ENCODE peak calls at places on chromosomes 11 and 22, in four cellular contexts. One of them, this sample, is unnamed.

GRCh38 chr11:33478111-33478573 is 221.0 kb downstream of the HIPK3 start:
- DNase-seq in GM12878: peak
- DNase-seq in K562: no peak
- DNase-seq in HepG2: peak
- DNase-seq in this sample: no peak

GRCh38 chr22:38133331-38133730 is 22.8 kb upstream of the BAIAP2L2 start:
- DNase-seq in GM12878: no peak
- DNase-seq in K562: no peak
- DNase-seq in HepG2: no peak
- DNase-seq in this sample: no peak

GRCh38 chr22:19874307-19875060 is 19.8 kb upstream of the GNB1L start:
- DNase-seq in GM12878: no peak
- DNase-seq in K562: no peak
- DNase-seq in HepG2: no peak
- DNase-seq in this sample: no peak

GRCh38 chr11:2525166-2525861 is 80.5 kb downstream of the KCNQ1 start:
- DNase-seq in GM12878: no peak
- DNase-seq in K562: no peak
- DNase-seq in HepG2: no peak
- DNase-seq in this sample: no peak

GRCh38 chr11:111951565-111951964 is 14.4 kb downstream of the DIXDC1 start:
- DNase-seq in GM12878: no peak
- DNase-seq in K562: no peak
- DNase-seq in HepG2: no peak
- DNase-seq in this sample: no peak

GRCh38 chr11:122020902-122021301 is 95.1 kb downstream of the BLID start:
- DNase-seq in GM12878: no peak
- DNase-seq in K562: no peak
- DNase-seq in HepG2: no peak
- DNase-seq in this sample: no peak

GRCh38 chr11:123194308-123195181 is 503 bp downstream of the CLMP start:
- DNase-seq in GM12878: no peak
- DNase-seq in K562: no peak
- DNase-seq in HepG2: no peak
- DNase-seq in this sample: no peak

GRCh38 chr11:132540586-132540985 is 991.7 kb downstream of the OPCML start:
- DNase-seq in GM12878: no peak
- DNase-seq in K562: no peak
- DNase-seq in HepG2: no peak
- DNase-seq in this sample: no peak

GRCh38 chr11:121716060-121716459 is 263.3 kb upstream of the SORL1-AS1 start:
- DNase-seq in GM12878: no peak
- DNase-seq in K562: no peak
- DNase-seq in HepG2: no peak
- DNase-seq in this sample: no peak

DNA sequence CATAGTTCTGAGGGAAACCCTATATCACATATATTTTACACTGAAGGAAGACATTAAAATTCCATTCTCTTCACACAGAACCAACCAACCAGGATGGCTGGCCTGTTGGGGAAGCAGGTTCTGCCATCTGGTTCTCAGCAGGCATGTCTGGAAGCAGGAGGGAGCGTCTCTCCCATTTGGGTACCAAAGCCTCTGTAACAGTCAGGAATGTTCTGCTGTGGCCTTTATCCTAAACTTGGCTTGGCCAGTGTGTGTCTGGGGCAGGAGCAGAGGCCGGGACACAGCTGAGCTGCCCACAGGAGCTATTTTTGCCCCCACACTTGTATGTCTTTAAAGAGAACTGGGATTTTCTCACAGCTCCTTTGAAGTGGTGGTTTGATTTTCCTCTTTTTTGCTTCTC is 29.3 kb downstream of the SGSM3 start:
- DNase-seq in GM12878: no peak
- DNase-seq in K562: no peak
- DNase-seq in HepG2: no peak
- DNase-seq in this sample: no peak
- TF ChIP-seq MYC in GM12878: no peak
- TF ChIP-seq MYC in K562: no peak
- TF ChIP-seq MYC in HepG2: no peak
- TF ChIP-seq MYC in this sample: no peak

GRCh38 chr11:11390068-11390775 is 37.2 kb upstream of the CSNK2A3 start:
- DNase-seq in GM12878: no peak
- DNase-seq in K562: no peak
- DNase-seq in HepG2: no peak
- DNase-seq in this sample: no peak

GRCh38 chr11:11389238-11389637 is 36.2 kb upstream of the CSNK2A3 start:
- DNase-seq in GM12878: no peak
- DNase-seq in K562: no peak
- DNase-seq in HepG2: no peak
- DNase-seq in this sample: no peak

GRCh38 chr11:11395126-11395525 is 42.1 kb upstream of the CSNK2A3 start:
- DNase-seq in GM12878: no peak
- DNase-seq in K562: no peak
- DNase-seq in HepG2: no peak
- DNase-seq in this sample: no peak

GRCh38 chr11:11391169-11391568 is 38.1 kb upstream of the CSNK2A3 start:
- DNase-seq in GM12878: no peak
- DNase-seq in K562: no peak
- DNase-seq in HepG2: no peak
- DNase-seq in this sample: no peak

DNA sequence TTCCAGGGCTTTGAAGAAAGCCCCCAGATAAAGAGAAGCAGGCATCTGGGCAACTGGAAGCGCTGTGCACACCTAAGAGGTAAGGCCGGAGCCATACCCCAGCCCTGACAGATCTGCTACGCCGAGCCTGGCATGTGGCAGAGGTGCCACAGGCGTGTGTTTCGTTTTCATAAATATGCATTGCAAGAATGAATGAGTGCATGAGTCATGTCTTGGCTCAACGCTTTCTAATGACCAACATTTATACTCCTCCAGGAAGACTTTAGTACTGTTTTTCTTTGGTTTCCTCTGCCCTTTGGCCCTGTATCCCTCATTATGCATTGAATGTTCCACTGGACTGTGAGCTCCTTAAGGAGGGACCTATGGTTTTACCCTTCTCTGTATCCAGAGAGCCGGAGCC is 38.7 kb upstream of the CSNK2A3 start:
- DNase-seq in GM12878: no peak
- DNase-seq in K562: no peak
- DNase-seq in HepG2: no peak
- DNase-seq in this sample: peak
- TF ChIP-seq JUNB in GM12878: no peak
- TF ChIP-seq JUNB in K562: no peak
- TF ChIP-seq JUNB in HepG2: no peak
- TF ChIP-seq JUNB in this sample: no peak

GRCh38 chr22:42624551-42625106 is 9.9 kb upstream of the POLDIP3 start:
- DNase-seq in GM12878: no peak
- DNase-seq in K562: no peak
- DNase-seq in HepG2: no peak
- DNase-seq in this sample: no peak
- TF ChIP-seq MYC in GM12878: no peak
- TF ChIP-seq MYC in K562: no peak
- TF ChIP-seq MYC in HepG2: no peak
- TF ChIP-seq MYC in this sample: no peak

GRCh38 chr11:94776351-94777321 is 8.5 kb downstream of the AMOTL1 start:
- DNase-seq in GM12878: no peak
- DNase-seq in K562: no peak
- DNase-seq in HepG2: no peak
- DNase-seq in this sample: no peak
- TF ChIP-seq JUNB in GM12878: no peak
- TF ChIP-seq JUNB in K562: no peak
- TF ChIP-seq JUNB in HepG2: no peak
- TF ChIP-seq JUNB in this sample: no peak